ENCODE peak calls at places on chromosomes 2 and 18, in seven cellular contexts. G, A, P, X, U, Z and C are unnamed samples.

GRCh38 chr2:241788572-241788971 is 11.9 kb downstream of the GAL3ST2 start:
- DNase-seq in G (no peak), A (no peak), P (no peak), X (no peak), U (peak; percentile 26), Z (no peak), C (no peak)

GRCh38 chr2:9333591-9334171 is 89.6 kb downstream of the ITGB1BP1 start:
- DNase-seq in G (peak; percentile 71), A (peak; percentile 72), P (no peak), X (no peak), U (peak; percentile 92), Z (no peak), C (no peak)

GRCh38 chr2:112147796-112148195 is 9.6 kb downstream of the FBLN7 start:
- DNase-seq in G (peak; percentile 16), A (peak; percentile 5), P (no peak), X (no peak), U (peak; percentile 52), Z (peak; percentile 35), C (no peak)

GRCh38 chr2:37005118-37005868 is 39.0 kb upstream of the STRN start:
- DNase-seq in G (no peak), A (no peak), P (no peak), X (no peak), U (no peak), Z (no peak), C (no peak)

GRCh38 chr18:36397033-36397432 is 99.5 kb downstream of the FHOD3 start:
- DNase-seq in G (no peak), A (no peak), P (no peak), X (no peak), U (no peak), Z (no peak), C (no peak)

GRCh38 chr2:3951131-3951954 is 248.0 kb downstream of the DCDC2C start:
- DNase-seq in G (no peak), A (no peak), P (no peak), X (no peak), U (no peak), Z (no peak), C (no peak)

GRCh38 chr2:141522702-141523101 is 608.1 kb downstream of the LRP1B start:
- DNase-seq in G (no peak), A (no peak), P (no peak), X (no peak), U (no peak), Z (no peak), C (no peak)

GRCh38 chr2:76748581-76749296 is 773.4 kb downstream of the LRRTM4 start:
- DNase-seq in G (no peak), A (no peak), P (peak; percentile 74), X (no peak), U (no peak), Z (no peak), C (no peak)

GRCh38 chr18:24600076-24600654 is 139.7 kb downstream of the HRH4 start:
- DNase-seq in G (no peak), A (peak; percentile 27), P (no peak), X (no peak), U (peak; percentile 81), Z (no peak), C (no peak)

GRCh38 chr2:159009940-159010339 is 41.5 kb downstream of the TANC1 start:
- DNase-seq in G (no peak), A (no peak), P (no peak), X (no peak), U (peak; percentile 59), Z (no peak), C (no peak)

GRCh38 chr2:129765326-129766158 is 213.9 kb upstream of the RAB6C start:
- DNase-seq in G (no peak), A (no peak), P (no peak), X (no peak), U (peak; percentile 44), Z (no peak), C (no peak)

GRCh38 chr2:48270209-48270608 is 259.7 kb upstream of the STON1 start:
- DNase-seq in G (no peak), A (no peak), P (no peak), X (no peak), U (no peak), Z (no peak), C (no peak)

GRCh38 chr2:181679544-181679979 is 755 bp downstream of the NEUROD1 start:
- DNase-seq in G (no peak), A (no peak), P (no peak), X (no peak), U (no peak), Z (no peak), C (no peak)
- H3K9me3 ChIP-seq in G (peaks cover 22% of the 10 kb centered on the region), A (no peaks in the 10 kb centered on the region), P (no peaks in the 10 kb centered on the region), X (no peaks in the 10 kb centered on the region), U (no peaks in the 10 kb centered on the region), Z (no peaks in the 10 kb centered on the region), C (no peaks in the 10 kb centered on the region)

GRCh38 chr18:80026363-80026762 is 7.9 kb upstream of the RBFA start:
- DNase-seq in G (no peak), A (no peak), P (no peak), X (no peak), U (no peak), Z (no peak), C (no peak)

GRCh38 chr18:80023173-80023572 is 11.1 kb upstream of the RBFA start:
- DNase-seq in G (no peak), A (no peak), P (no peak), X (no peak), U (peak; percentile 9), Z (no peak), C (no peak)

GRCh38 chr18:80022613-80023012 is 11.6 kb upstream of the RBFA start:
- DNase-seq in G (no peak), A (no peak), P (no peak), X (no peak), U (peak; percentile 40), Z (no peak), C (no peak)
- H3K9me3 ChIP-seq in G (peaks cover 97% of the 10 kb centered on the region), A (peaks cover 10% of the 10 kb centered on the region), P (peaks cover 21% of the 10 kb centered on the region), X (peaks cover 61% of the 10 kb centered on the region), U (no peaks in the 10 kb centered on the region), Z (peaks cover 64% of the 10 kb centered on the region), C (peaks cover 31% of the 10 kb centered on the region)

GRCh38 chr2:196128749-196129148 is 42.6 kb downstream of the STK17B start:
- DNase-seq in G (no peak), A (no peak), P (no peak), X (no peak), U (no peak), Z (no peak), C (no peak)
- H3K9me3 ChIP-seq in G (peaks cover 61% of the 10 kb centered on the region), A (no peaks in the 10 kb centered on the region), P (no peaks in the 10 kb centered on the region), X (peaks cover 31% of the 10 kb centered on the region), U (no peaks in the 10 kb centered on the region), Z (peaks cover 35% of the 10 kb centered on the region), C (peaks cover 3% of the 10 kb centered on the region)

GRCh38 chr2:16250056-16250425 is 309.7 kb downstream of the MYCN start:
- DNase-seq in G (no peak), A (no peak), P (no peak), X (no peak), U (no peak), Z (no peak), C (no peak)
- H3K9me3 ChIP-seq in G (no peaks in the 10 kb centered on the region), A (no peaks in the 10 kb centered on the region), P (no peaks in the 10 kb centered on the region), X (no peaks in the 10 kb centered on the region), U (no peaks in the 10 kb centered on the region), Z (no peaks in the 10 kb centered on the region), C (no peaks in the 10 kb centered on the region)

GRCh38 chr2:173296235-173296634 is 58.4 kb upstream of the CDCA7 start:
- DNase-seq in G (no peak), A (no peak), P (no peak), X (no peak), U (no peak), Z (no peak), C (no peak)
- H3K9me3 ChIP-seq in G (peaks cover 58% of the 10 kb centered on the region), A (no peaks in the 10 kb centered on the region), P (no peaks in the 10 kb centered on the region), X (peaks cover 7% of the 10 kb centered on the region), U (no peaks in the 10 kb centered on the region), Z (peaks cover 12% of the 10 kb centered on the region), C (no peaks in the 10 kb centered on the region)

DNA sequence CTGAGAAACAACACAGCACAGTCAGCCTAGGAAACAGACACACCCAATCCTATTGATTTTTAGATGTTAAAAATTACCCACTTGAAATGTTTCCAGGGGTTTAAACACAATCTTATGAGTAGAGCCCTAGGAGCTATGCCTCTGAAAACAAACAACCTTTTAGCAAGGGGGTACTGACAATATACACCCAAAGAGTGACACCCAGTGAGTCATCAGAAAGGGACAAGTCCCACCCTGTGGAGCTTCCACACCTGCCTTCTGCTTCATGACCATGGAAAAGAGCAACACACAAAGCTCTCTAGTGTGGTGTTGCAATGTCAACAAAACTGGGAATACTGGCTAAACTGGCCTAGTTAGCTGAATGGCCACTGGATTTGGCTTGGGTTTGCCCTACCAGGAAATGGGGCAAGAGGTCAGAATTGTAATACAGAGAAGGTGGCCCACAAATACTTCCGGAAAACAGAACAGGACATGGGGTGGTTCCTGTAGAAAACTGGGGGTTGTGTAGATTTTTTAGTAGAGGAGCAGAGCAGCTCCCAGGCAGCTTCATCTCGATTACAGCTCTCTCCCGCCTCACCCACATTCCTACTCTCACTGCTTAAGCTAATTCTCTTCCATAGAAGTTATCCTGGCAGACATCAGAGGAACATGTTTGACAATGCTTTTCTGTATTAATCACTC is 98.2 kb downstream of the GAREM1 start:
- DNase-seq in G (peak; percentile 81), A (no peak), P (no peak), X (no peak), U (no peak), Z (no peak), C (no peak)
- H3K9me3 ChIP-seq in G (no peaks in the 10 kb centered on the region), A (no peaks in the 10 kb centered on the region), P (no peaks in the 10 kb centered on the region), X (no peaks in the 10 kb centered on the region), U (no peaks in the 10 kb centered on the region), Z (no peaks in the 10 kb centered on the region), C (no peaks in the 10 kb centered on the region)

DNA sequence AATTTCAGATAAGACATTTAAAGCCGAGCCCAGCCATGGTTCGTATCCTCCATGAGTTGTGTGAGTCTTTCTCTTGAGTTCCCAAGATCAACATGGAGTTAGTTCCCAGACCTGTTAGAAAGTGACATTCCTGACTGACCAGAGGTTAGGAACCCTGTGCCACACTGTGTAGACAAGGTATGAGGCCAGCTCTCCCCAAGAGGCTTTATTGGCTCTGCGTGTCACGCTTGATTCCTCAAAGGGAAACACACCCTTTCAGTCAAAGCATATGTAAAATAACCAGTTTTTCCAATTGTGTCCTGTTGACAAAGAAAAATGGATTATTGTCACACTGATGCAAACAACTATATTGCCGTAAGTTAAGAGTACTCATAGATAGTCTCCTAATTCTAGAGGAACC is 1.2 kb downstream of the SULT1C3 start:
- DNase-seq in G (no peak), A (no peak), P (no peak), X (no peak), U (no peak), Z (no peak), C (no peak)
- H3K9me3 ChIP-seq in G (peaks cover 24% of the 10 kb centered on the region), A (no peaks in the 10 kb centered on the region), P (no peaks in the 10 kb centered on the region), X (no peaks in the 10 kb centered on the region), U (no peaks in the 10 kb centered on the region), Z (peaks cover 6% of the 10 kb centered on the region), C (no peaks in the 10 kb centered on the region)

DNA sequence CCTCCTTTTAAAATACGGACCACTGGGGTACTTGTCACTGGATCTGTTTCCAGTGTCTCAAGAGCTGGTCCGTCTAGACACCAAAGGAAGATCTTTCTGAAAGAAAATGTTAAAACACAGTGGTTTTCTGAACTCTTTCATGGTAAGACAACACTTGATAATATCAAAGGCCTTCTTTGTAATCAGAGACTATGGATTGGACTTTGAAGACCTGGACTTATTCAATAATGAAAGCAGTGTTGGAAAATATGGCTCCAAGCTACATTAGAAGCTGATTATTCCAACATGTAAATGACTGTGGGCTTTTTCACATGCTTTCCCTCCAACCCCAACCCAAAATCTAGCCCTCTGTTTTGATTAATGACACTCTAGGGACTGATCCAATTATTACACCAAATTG is 329.4 kb upstream of the LYPD1 start:
- DNase-seq in G (no peak), A (no peak), P (no peak), X (no peak), U (no peak), Z (no peak), C (no peak)
- H3K9me3 ChIP-seq in G (peaks cover 10% of the 10 kb centered on the region), A (no peaks in the 10 kb centered on the region), P (no peaks in the 10 kb centered on the region), X (no peaks in the 10 kb centered on the region), U (no peaks in the 10 kb centered on the region), Z (no peaks in the 10 kb centered on the region), C (no peaks in the 10 kb centered on the region)

GRCh38 chr2:2148776-2149175 is 182.3 kb downstream of the MYT1L start:
- DNase-seq in G (no peak), A (no peak), P (no peak), X (no peak), U (no peak), Z (no peak), C (no peak)
- H3K9me3 ChIP-seq in G (no peaks in the 10 kb centered on the region), A (no peaks in the 10 kb centered on the region), P (no peaks in the 10 kb centered on the region), X (no peaks in the 10 kb centered on the region), U (no peaks in the 10 kb centered on the region), Z (no peaks in the 10 kb centered on the region), C (no peaks in the 10 kb centered on the region)